ENCODE peak calls at places on chromosome 16, in seven cellular contexts. B is IMR-90, X is transverse colon, V is tibial nerve, U is breast epithelium, E is uterus, W is testis. Q is an unnamed sample.

GRCh38 chr16:67017810-67018488 is 11.0 kb upstream of the CBFB start:
- DNase-seq in B (peak; percentile 95), X (peak; percentile 87), V (peak; percentile 35), U (peak; percentile 77), E (peak; percentile 40), W (peak; percentile 77), Q (peak; percentile 89)

GRCh38 chr16:82311528-82311927 is 141.5 kb upstream of the MPHOSPH6 start:
- DNase-seq in B (no peak), X (no peak), V (no peak), U (no peak), E (no peak), W (no peak), Q (no peak)

GRCh38 chr16:80599466-80599865 is 58.7 kb downstream of the DYNLRB2 start:
- DNase-seq in B (peak; percentile 59), X (no peak), V (no peak), U (no peak), E (no peak), W (no peak), Q (no peak)

GRCh38 chr16:56950881-56951771 is 10.6 kb upstream of the CETP start:
- DNase-seq in B (peak; percentile 51), X (peak; percentile 59), V (no peak), U (no peak), E (no peak), W (peak; percentile 44), Q (no peak)

GRCh38 chr16:83059237-83059636 is 432.5 kb downstream of the CDH13 start:
- DNase-seq in B (peak; percentile 11), X (no peak), V (no peak), U (no peak), E (no peak), W (no peak), Q (no peak)

GRCh38 chr16:2514333-2515179 is 804 bp downstream of the ATP6V0C start:
- DNase-seq in B (no peak), X (no peak), V (no peak), U (no peak), E (no peak), W (no peak), Q (no peak)

GRCh38 chr16:2762711-2763110 is 10.3 kb downstream of the SRRM2 start:
- DNase-seq in B (no peak), X (no peak), V (no peak), U (no peak), E (no peak), W (no peak), Q (no peak)

GRCh38 chr16:68079616-68080344 is 5.4 kb upstream of the NFATC3 start:
- DNase-seq in B (no peak), X (peak; percentile 89), V (peak; percentile 54), U (no peak), E (peak; percentile 71), W (peak; percentile 93), Q (peak; percentile 94)

GRCh38 chr16:89787365-89787805 is 29.1 kb downstream of the FANCA start:
- DNase-seq in B (no peak), X (no peak), V (no peak), U (no peak), E (no peak), W (no peak), Q (no peak)

GRCh38 chr16:87851601-87852000 is 17.7 kb downstream of the SLC7A5 start:
- DNase-seq in B (no peak), X (no peak), V (no peak), U (no peak), E (no peak), W (no peak), Q (no peak)

GRCh38 chr16:69741951-69742904 is 12.5 kb downstream of the NOB1 start:
- DNase-seq in B (peak; percentile 16), X (peak; percentile 92), V (peak; percentile 86), U (peak; percentile 90), E (peak; percentile 69), W (peak; percentile 78), Q (peak; percentile 50)

GRCh38 chr16:45454-45853 is 8.0 kb downstream of the POLR3K start:
- DNase-seq in B (no peak), X (no peak), V (no peak), U (peak; percentile 30), E (no peak), W (no peak), Q (no peak)

GRCh38 chr16:87973721-87974120 is 22.5 kb downstream of the BANP start:
- DNase-seq in B (no peak), X (no peak), V (no peak), U (no peak), E (no peak), W (no peak), Q (no peak)

GRCh38 chr16:84514874-84515835 is 10.7 kb upstream of the MEAK7 start:
- DNase-seq in B (no peak), X (peak; percentile 72), V (no peak), U (no peak), E (no peak), W (no peak), Q (no peak)

GRCh38 chr16:85798283-85798776 is 1.0 kb downstream of the EMC8 start:
- DNase-seq in B (peak; percentile 6), X (no peak), V (no peak), U (no peak), E (no peak), W (no peak), Q (no peak)

GRCh38 chr16:29290631-29291247 is 115.8 kb downstream of the NPIPB11 start:
- DNase-seq in B (peak; percentile 92), X (peak; percentile 96), V (peak; percentile 94), U (peak; percentile 96), E (peak; percentile 96), W (peak; percentile 96), Q (peak; percentile 99)

GRCh38 chr16:49608801-49609200 is 235.2 kb downstream of the C16orf78 start:
- DNase-seq in B (peak; percentile 61), X (no peak), V (no peak), U (no peak), E (no peak), W (peak; percentile 44), Q (peak; percentile 25)

GRCh38 chr16:8919934-8920465 is 37.8 kb downstream of the LITAFD start:
- DNase-seq in B (no peak), X (no peak), V (no peak), U (no peak), E (no peak), W (no peak), Q (no peak)

GRCh38 chr16:77437859-77438258 is 3.0 kb upstream of the ADAMTS18 start:
- DNase-seq in B (no peak), X (no peak), V (no peak), U (no peak), E (no peak), W (no peak), Q (no peak)

GRCh38 chr16:85988723-85989313 is 89.9 kb downstream of the IRF8 start:
- DNase-seq in B (no peak), X (peak; percentile 6), V (no peak), U (no peak), E (no peak), W (no peak), Q (no peak)

GRCh38 chr16:10728488-10728887 is 15.2 kb upstream of the NUBP1 start:
- DNase-seq in B (no peak), X (no peak), V (no peak), U (no peak), E (no peak), W (no peak), Q (no peak)

GRCh38 chr16:10729649-10730048 is 14.0 kb upstream of the NUBP1 start:
- DNase-seq in B (peak; percentile 38), X (peak; percentile 21), V (no peak), U (peak; percentile 71), E (no peak), W (peak; percentile 59), Q (peak; percentile 89)

GRCh38 chr16:10728035-10728462 is 15.6 kb upstream of the NUBP1 start:
- DNase-seq in B (no peak), X (peak; percentile 42), V (no peak), U (no peak), E (no peak), W (peak; percentile 66), Q (peak; percentile 72)

GRCh38 chr16:10731790-10732189 is 11.9 kb upstream of the NUBP1 start:
- DNase-seq in B (no peak), X (no peak), V (no peak), U (no peak), E (no peak), W (no peak), Q (no peak)

GRCh38 chr16:10729104-10729503 is 14.5 kb upstream of the NUBP1 start:
- DNase-seq in B (no peak), X (no peak), V (no peak), U (no peak), E (no peak), W (no peak), Q (peak; percentile 76)
- TF ChIP-seq POLR2A in B (no peak), X (no peak), V (no peak), U (no peak), E (no peak), W (no peak), Q (no peak)

GRCh38 chr16:10876799-10877341 is at the start of gene CIITA:
- DNase-seq in B (peak; percentile 86), X (peak; percentile 77), V (peak; percentile 84), U (peak; percentile 58), E (no peak), W (peak; percentile 75), Q (peak; percentile 73)
- H3K4me3 ChIP-seq in B (no peak within 1 kb of the TSS), X (peak within 1 kb of the TSS; percentile 66), V (peak within 1 kb of the TSS; percentile 73), U (peak within 1 kb of the TSS; percentile 68), E (no peak within 1 kb of the TSS), W (no peak within 1 kb of the TSS), Q (no peak within 1 kb of the TSS)

DNA sequence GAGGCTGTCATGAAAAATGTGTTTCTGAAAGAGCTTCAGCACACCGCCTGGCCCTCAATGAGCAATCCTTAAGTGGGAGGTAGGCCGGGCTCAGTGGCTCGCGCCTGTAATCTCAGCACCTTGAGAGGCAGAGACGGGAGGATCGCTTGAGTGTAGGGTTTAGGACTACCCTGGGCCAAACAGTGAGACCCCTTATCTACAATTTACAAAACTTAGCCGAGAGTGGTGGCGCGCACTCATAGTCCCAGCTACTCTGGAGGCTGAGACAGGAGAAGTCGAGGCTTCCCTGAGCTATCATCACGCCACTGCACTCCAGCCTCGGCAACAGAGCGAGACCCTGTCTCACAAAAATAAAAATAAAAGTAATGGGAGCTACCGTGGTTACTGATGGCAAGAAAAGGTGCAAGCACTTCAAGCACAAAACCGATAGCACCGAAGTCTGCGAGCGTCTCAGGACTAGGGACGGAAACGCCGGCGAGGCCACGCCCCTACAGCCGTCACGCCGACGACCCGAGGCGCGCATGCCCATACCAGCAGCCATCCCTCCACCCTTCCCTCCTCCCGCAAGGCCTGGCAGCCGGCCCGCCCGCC is 622 bp downstream of the THUMPD1 start:
- DNase-seq in B (peak; percentile 74), X (peak; percentile 94), V (peak; percentile 69), U (peak; percentile 89), E (peak; percentile 88), W (peak; percentile 94), Q (peak; percentile 98)
- TF ChIP-seq POLR2A in B (peak; percentile 25), X (no peak), V (no peak), U (no peak), E (no peak), W (no peak), Q (no peak)

DNA sequence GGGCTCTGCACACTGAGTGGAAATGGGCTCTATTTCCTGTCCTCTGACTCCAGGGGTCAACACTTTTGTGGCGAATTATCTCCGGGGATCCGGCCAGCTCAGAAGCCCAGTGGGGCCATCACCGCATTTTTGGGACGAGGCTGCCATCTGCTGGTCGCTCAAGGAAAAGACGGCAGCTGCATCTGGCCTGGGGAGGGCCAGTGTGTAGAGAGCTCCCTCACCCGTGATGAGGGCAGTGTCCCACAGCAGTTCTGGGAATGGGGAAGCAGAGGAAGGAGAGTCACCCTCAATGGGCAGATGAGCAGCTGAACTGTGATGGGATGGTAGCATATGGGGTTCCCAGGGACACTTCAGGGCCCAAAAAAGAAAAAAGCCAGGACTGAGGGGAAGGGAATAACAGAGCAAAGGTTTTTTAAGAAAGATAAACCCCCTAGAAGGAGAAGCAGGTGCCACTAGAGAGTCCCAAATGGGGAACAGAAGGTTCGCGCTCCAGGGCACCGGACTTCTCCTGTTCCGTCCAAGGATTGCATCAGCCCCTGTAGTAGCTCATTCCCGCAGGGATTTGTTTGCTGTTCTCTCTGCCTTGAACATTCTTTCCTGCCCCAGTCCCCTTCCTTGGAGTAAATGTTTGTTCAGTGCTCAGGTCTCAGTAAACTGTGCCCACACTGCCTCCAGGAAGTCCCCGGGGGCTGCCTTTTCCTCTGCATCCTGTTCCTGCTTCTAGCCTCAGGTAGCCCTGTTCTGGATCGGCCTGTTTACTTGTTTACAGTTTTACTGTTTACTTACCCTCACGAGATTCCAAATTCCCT is 9.3 kb upstream of the ABCC12 start:
- DNase-seq in B (peak; percentile 65), X (peak; percentile 77), V (peak; percentile 57), U (peak; percentile 84), E (peak; percentile 67), W (peak; percentile 82), Q (peak; percentile 64)
- H3K4me3 ChIP-seq in B (no peak overlapping the region), X (no peak overlapping the region), V (no peak overlapping the region), U (peak overlapping the region; percentile 20), E (no peak overlapping the region), W (no peak overlapping the region), Q (no peak overlapping the region)